ENCODE peak calls at places on chromosomes 7 and 10, in four cellular contexts. C is IMR-90, K is H9, B is H1. F is an unnamed sample.
A peak's percentile ranks its signal among the peaks of the same experiment; 100 is the strongest.

GRCh38 chr7:8389898-8390642 is 43.3 kb upstream of the NXPH1 start:
- DNase-seq in C (no peak), K (peak; percentile 91), B (peak; percentile 44), F (peak; percentile 89)

GRCh38 chr10:97805096-97805879 is 33.5 kb upstream of the SFRP5 start:
- DNase-seq in C (no peak), K (no peak), B (no peak), F (no peak)

GRCh38 chr10:75432176-75432575 is 752 bp downstream of the LRMDA start:
- DNase-seq in C (no peak), K (no peak), B (no peak), F (no peak)

GRCh38 chr7:92025260-92025659 is 84.6 kb downstream of the AKAP9 start:
- DNase-seq in C (peak; percentile 87), K (no peak), B (no peak), F (no peak)

GRCh38 chr7:74206589-74207120 is 3.2 kb upstream of the LAT2 start:
- DNase-seq in C (peak; percentile 57), K (peak; percentile 94), B (peak; percentile 63), F (peak; percentile 82)

GRCh38 chr7:140350056-140350455 is 48.3 kb downstream of the SLC37A3 start:
- DNase-seq in C (no peak), K (no peak), B (no peak), F (no peak)

GRCh38 chr10:96699613-96700012 is 20.7 kb downstream of the PIK3AP1 start:
- DNase-seq in C (no peak), K (no peak), B (no peak), F (no peak)

GRCh38 chr7:66500087-66500486 is 128.6 kb upstream of the KCTD7 start:
- DNase-seq in C (no peak), K (no peak), B (no peak), F (peak; percentile 70)

GRCh38 chr10:44703241-44704155 is 207.6 kb upstream of the TMEM72 start:
- DNase-seq in C (peak; percentile 75), K (no peak), B (no peak), F (no peak)

GRCh38 chr7:85750454-85750949 is 563.6 kb upstream of the SEMA3D start:
- DNase-seq in C (peak; percentile 37), K (peak; percentile 76), B (peak; percentile 33), F (peak; percentile 78)

GRCh38 chr10:63331586-63331985 is 134.2 kb downstream of the JMJD1C start:
- DNase-seq in C (no peak), K (no peak), B (no peak), F (no peak)

GRCh38 chr7:75989726-75990388 is 4.5 kb downstream of the TMEM120A start:
- DNase-seq in C (no peak), K (no peak), B (no peak), F (no peak)

GRCh38 chr7:127755529-127755928 is 103.5 kb downstream of the SND1 start:
- DNase-seq in C (no peak), K (no peak), B (no peak), F (peak; percentile 47)

GRCh38 chr10:67924136-67924535 is 39.7 kb downstream of the SIRT1 start:
- DNase-seq in C (no peak), K (no peak), B (no peak), F (no peak)

GRCh38 chr7:192701-193536 is 548 bp downstream of the FAM20C start:
- DNase-seq in C (peak; percentile 21), K (no peak), B (no peak), F (peak; percentile 16)

GRCh38 chr7:49580000-49580399 is 193.4 kb upstream of the VWC2 start:
- DNase-seq in C (no peak), K (peak; percentile 77), B (peak; percentile 29), F (peak; percentile 45)

GRCh38 chr7:95690367-95690947 is 81.9 kb upstream of the DYNC1I1 start:
- DNase-seq in C (peak; percentile 41), K (no peak), B (no peak), F (peak; percentile 64)

DNA sequence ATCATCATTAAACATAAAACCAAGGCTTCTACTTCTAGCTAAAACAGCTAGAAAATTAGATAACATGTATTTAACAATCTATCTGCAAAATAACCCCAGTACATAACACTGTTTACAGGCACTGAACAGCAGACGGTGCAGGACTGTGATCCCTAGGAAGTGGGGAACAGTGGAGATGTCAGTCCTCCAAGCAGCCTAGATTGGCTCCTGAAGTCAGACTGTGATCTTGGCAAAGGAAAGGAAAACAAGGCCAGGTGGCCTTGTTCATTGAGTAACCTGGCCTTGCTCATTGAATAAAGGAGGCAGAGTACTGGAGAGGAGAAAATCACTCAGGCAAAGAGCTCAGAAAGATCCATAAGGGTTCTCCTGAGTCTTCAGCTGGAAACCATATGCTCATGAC is 77.7 kb upstream of the DIP2C start:
- DNase-seq in C (no peak), K (no peak), B (no peak), F (no peak)
- H4K5ac ChIP-seq in C (no peak overlapping the region), K (no peak overlapping the region), B (no peak overlapping the region), F (no peak overlapping the region)

GRCh38 chr7:129855935-129856717 is 96.6 kb downstream of the UBE2H start:
- DNase-seq in C (no peak), K (no peak), B (no peak), F (no peak)

GRCh38 chr7:129858490-129858889 is 94.3 kb downstream of the UBE2H start:
- DNase-seq in C (no peak), K (no peak), B (no peak), F (no peak)

GRCh38 chr7:129859188-129859587 is 93.6 kb downstream of the UBE2H start:
- DNase-seq in C (peak; percentile 15), K (no peak), B (no peak), F (no peak)

GRCh38 chr7:129855234-129855673 is 97.5 kb downstream of the UBE2H start:
- DNase-seq in C (peak; percentile 98), K (no peak), B (no peak), F (no peak)

DNA sequence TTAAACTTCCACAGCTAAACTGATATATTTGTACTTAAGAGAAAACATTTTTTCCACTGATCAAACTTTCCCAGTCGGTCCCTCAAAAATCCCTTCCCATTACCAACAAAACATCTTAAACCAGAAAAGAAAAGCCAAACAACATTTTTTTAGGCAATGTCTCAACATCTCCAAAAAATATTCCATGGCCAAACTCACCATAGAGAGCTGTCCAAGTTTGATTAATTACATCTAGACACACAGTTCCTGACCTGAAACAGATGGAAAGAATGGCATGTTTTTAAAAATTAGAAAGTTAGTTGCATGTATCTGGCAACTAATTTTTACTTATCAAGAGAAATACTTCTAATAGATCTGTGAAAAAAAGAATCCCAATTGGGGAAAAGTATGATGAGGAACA is 95.4 kb downstream of the UBE2H start:
- DNase-seq in C (no peak), K (no peak), B (no peak), F (no peak)
- H4K5ac ChIP-seq in C (no peak overlapping the region), K (no peak overlapping the region), B (no peak overlapping the region), F (no peak overlapping the region)

GRCh38 chr10:118449521-118449920 is 107.4 kb upstream of the FAM204A start:
- DNase-seq in C (no peak), K (peak; percentile 39), B (no peak), F (no peak)
- H4K5ac ChIP-seq in C (no peak overlapping the region), K (no peak overlapping the region), B (no peak overlapping the region), F (no peak overlapping the region)

DNA sequence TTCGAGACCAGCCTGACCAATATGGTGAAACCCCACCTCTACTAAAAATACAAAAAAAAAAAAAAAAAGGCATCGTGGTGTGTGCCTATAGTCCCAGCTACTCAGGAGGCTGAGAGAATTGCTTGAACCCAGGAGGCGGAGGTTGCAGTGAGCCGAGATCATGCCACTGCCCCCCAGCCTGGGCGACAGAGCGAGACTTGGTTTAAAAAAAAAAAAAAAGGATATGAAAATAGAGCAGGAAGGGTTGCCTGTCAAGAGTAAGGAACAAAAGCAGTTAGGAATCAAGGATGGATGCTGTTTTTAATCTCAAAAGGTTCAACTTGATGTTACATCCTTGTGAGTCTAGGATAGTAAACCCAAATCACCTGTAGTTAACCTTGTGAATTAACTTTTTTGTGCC is 11.8 kb upstream of the ASCC1 start:
- DNase-seq in C (no peak), K (no peak), B (no peak), F (no peak)
- H4K5ac ChIP-seq in C (no peak overlapping the region), K (no peak overlapping the region), B (no peak overlapping the region), F (no peak overlapping the region)

GRCh38 chr7:142832452-142832851 is 22.4 kb upstream of the EPHB6 start:
- DNase-seq in C (no peak), K (no peak), B (no peak), F (no peak)
- H4K5ac ChIP-seq in C (no peak overlapping the region), K (no peak overlapping the region), B (no peak overlapping the region), F (no peak overlapping the region)

GRCh38 chr7:26356266-26356665 is 64.6 kb downstream of the SNX10 start:
- DNase-seq in C (no peak), K (no peak), B (no peak), F (no peak)
- H4K5ac ChIP-seq in C (no peak overlapping the region), K (no peak overlapping the region), B (no peak overlapping the region), F (no peak overlapping the region)

GRCh38 chr10:10831085-10831484 is 186.6 kb upstream of the CELF2 start:
- DNase-seq in C (peak; percentile 91), K (no peak), B (no peak), F (peak; percentile 30)
- H4K5ac ChIP-seq in C (peak overlapping the region; percentile 50), K (no peak overlapping the region), B (no peak overlapping the region), F (no peak overlapping the region)

GRCh38 chr10:94002156-94002555 is 8.4 kb downstream of the PLCE1 start:
- DNase-seq in C (no peak), K (no peak), B (no peak), F (no peak)
- H4K5ac ChIP-seq in C (no peak overlapping the region), K (no peak overlapping the region), B (no peak overlapping the region), F (no peak overlapping the region)

DNA sequence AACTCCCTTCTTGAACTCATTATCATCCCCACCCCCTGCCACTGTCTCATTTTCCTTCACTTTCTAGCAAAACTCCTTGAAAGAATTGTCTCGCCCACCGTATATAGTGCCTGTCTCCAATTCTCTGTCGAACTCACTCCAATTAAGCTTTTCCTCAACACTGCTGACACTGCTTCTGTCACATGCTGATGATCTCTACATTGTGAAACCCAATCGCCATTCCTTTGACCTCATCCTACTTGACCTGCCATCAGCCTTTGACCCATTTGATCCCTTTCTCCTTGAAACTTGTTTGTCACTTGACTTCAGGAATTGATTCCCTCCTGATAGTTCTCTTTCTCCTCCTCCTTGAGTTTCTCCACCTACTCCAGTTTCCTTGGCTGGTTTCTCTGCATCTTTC is 54.8 kb downstream of the CCDC71L start:
- DNase-seq in C (no peak), K (no peak), B (no peak), F (no peak)
- H4K5ac ChIP-seq in C (peak overlapping the region; percentile 30), K (no peak overlapping the region), B (no peak overlapping the region), F (no peak overlapping the region)

GRCh38 chr7:138951953-138952352 is 29.2 kb downstream of the KIAA1549 start:
- DNase-seq in C (no peak), K (no peak), B (no peak), F (no peak)

GRCh38 chr7:138958026-138958956 is 22.9 kb downstream of the KIAA1549 start:
- DNase-seq in C (peak; percentile 47), K (no peak), B (no peak), F (no peak)

GRCh38 chr7:138957217-138957616 is 24.0 kb downstream of the KIAA1549 start:
- DNase-seq in C (no peak), K (no peak), B (no peak), F (no peak)

GRCh38 chr7:138952791-138953190 is 28.4 kb downstream of the KIAA1549 start:
- DNase-seq in C (peak; percentile 7), K (no peak), B (no peak), F (no peak)

GRCh38 chr7:138954545-138955475 is 26.4 kb downstream of the KIAA1549 start:
- DNase-seq in C (no peak), K (peak; percentile 56), B (no peak), F (peak; percentile 55)
- H4K5ac ChIP-seq in C (no peak overlapping the region), K (no peak overlapping the region), B (no peak overlapping the region), F (no peak overlapping the region)

F was measured in mesendoderm.